ENCODE peak calls at places on chromosomes 4 and X, in eight cellular contexts. J, K, C, I, Q, D, B and X are unnamed samples.
A peak's percentile ranks its signal among the peaks of the same experiment; 100 is the strongest.

GRCh38 chr4:63085091-63085490 is 1324.2 kb downstream of the TECRL start:
- DNase-seq in B (no peak), J (no peak), K (no peak), C (no peak), I (no peak), D (peak; percentile 0), Q (no peak), X (no peak)

GRCh38 chr4:147683172-147683571 is 791 bp downstream of the PRMT9 start:
- DNase-seq in J (no peak), B (peak; percentile 76), I (no peak), D (no peak), Q (peak; percentile 9), K (no peak), C (no peak), X (no peak)

GRCh38 chr4:10054571-10055041 is 33.3 kb upstream of the SLC2A9 start:
- DNase-seq in K (no peak), B (no peak), C (no peak), J (no peak), I (no peak), Q (no peak), D (no peak), X (no peak)

GRCh38 chr4:123662827-123663226 is 266.2 kb downstream of the SPRY1 start:
- DNase-seq in B (no peak), C (no peak), K (no peak), I (no peak), Q (no peak), J (no peak), D (no peak), X (no peak)

GRCh38 chr4:98374643-98375042 is 113.5 kb downstream of the RAP1GDS1 start:
- DNase-seq in K (no peak), C (peak; percentile 21), D (no peak), Q (no peak), J (no peak), B (no peak), I (no peak), X (no peak)

GRCh38 chrX:107601326-107601725 is 27.0 kb upstream of the PRPS1 start:
- DNase-seq in I (no peak), Q (no peak), J (no peak), B (no peak), K (no peak), D (no peak), C (no peak), X (no peak)

GRCh38 chr4:4655901-4656300 is 114.1 kb upstream of the STX18 start:
- DNase-seq in K (no peak), I (no peak), C (no peak), D (no peak), Q (no peak), J (no peak), B (no peak), X (no peak)

GRCh38 chr4:36006226-36006625 is 238.1 kb downstream of the ARAP2 start:
- DNase-seq in K (no peak), D (peak; percentile 40), I (no peak), C (no peak), J (no peak), B (no peak), Q (no peak), X (no peak)

GRCh38 chrX:14899607-14900006 is 26.4 kb downstream of the MOSPD2 start:
- DNase-seq in B (no peak), J (no peak), K (no peak), I (no peak), C (no peak), D (peak; percentile 43), Q (no peak), X (no peak)

GRCh38 chrX:22748093-22748999 is 251.4 kb upstream of the DDX53 start:
- DNase-seq in I (no peak), K (no peak), J (peak; percentile 1), C (no peak), D (peak; percentile 33), B (no peak), Q (peak; percentile 39), X (peak; percentile 9)